ENCODE peak calls at places on chromosomes 13 and 19, in eight cellular contexts. P, D, S, L, E, B, Z and N are unnamed samples.

GRCh38 chr19:29623726-29624488 is 17.8 kb downstream of the POP4 start:
- DNase-seq in P (no peak), D (no peak), S (no peak), L (no peak), E (no peak), B (no peak), Z (peak), N (no peak)

GRCh38 chr13:86584301-86584700 is 785.1 kb upstream of the SLITRK6 start:
- DNase-seq in P (no peak), D (no peak), S (no peak), L (no peak), E (no peak), B (no peak), Z (no peak), N (no peak)

GRCh38 chr19:9362905-9363304 is at the start of gene ZNF177:
- DNase-seq in P (peak), D (no peak), S (no peak), L (no peak), E (no peak), B (no peak), Z (no peak), N (no peak)

GRCh38 chr13:107585466-107585865 is 629.9 kb downstream of the LIG4 start:
- DNase-seq in P (no peak), D (no peak), S (no peak), L (no peak), E (no peak), B (no peak), Z (no peak), N (no peak)

GRCh38 chr13:32264407-32264806 is 50.8 kb downstream of the ZAR1L start:
- DNase-seq in P (no peak), D (no peak), S (peak), L (no peak), E (no peak), B (peak), Z (no peak), N (no peak)

GRCh38 chr19:27966390-27966816 is 1246.5 kb downstream of the UQCRFS1 start:
- DNase-seq in P (no peak), D (peak), S (no peak), L (no peak), E (no peak), B (no peak), Z (no peak), N (no peak)

GRCh38 chr13:101681834-101682233 is 229.4 kb downstream of the ITGBL1 start:
- DNase-seq in P (no peak), D (no peak), S (no peak), L (no peak), E (no peak), B (no peak), Z (no peak), N (no peak)

GRCh38 chr13:36421447-36421846 is 10.8 kb upstream of the CCNA1 start:
- DNase-seq in P (no peak), D (no peak), S (no peak), L (no peak), E (no peak), B (no peak), Z (no peak), N (no peak)

GRCh38 chr13:22369840-22370239 is 699.0 kb downstream of the FGF9 start:
- DNase-seq in P (no peak), D (no peak), S (no peak), L (no peak), E (no peak), B (no peak), Z (no peak), N (no peak)

GRCh38 chr13:101003566-101003965 is 329.0 kb upstream of the TMTC4 start:
- DNase-seq in P (no peak), D (no peak), S (no peak), L (no peak), E (no peak), B (no peak), Z (no peak), N (no peak)

GRCh38 chr19:31140717-31141116 is 208.5 kb downstream of the TSHZ3 start:
- DNase-seq in P (no peak), D (no peak), S (no peak), L (no peak), E (no peak), B (no peak), Z (no peak), N (no peak)

GRCh38 chr19:32896516-32897214 is 27.1 kb upstream of the SLC7A9 start:
- DNase-seq in P (no peak), D (no peak), S (no peak), L (no peak), E (no peak), B (no peak), Z (no peak), N (no peak)

GRCh38 chr13:48976677-48977625 is 1.2 kb downstream of the FNDC3A start:
- DNase-seq in P (no peak), D (no peak), S (no peak), L (peak), E (no peak), B (no peak), Z (no peak), N (no peak)

GRCh38 chr13:84430441-84430840 is 548.2 kb upstream of the SLITRK1 start:
- DNase-seq in P (no peak), D (no peak), S (no peak), L (no peak), E (no peak), B (no peak), Z (no peak), N (no peak)

GRCh38 chr13:41652735-41653361 is 195.5 kb downstream of the RGCC start:
- DNase-seq in P (peak), D (peak), S (no peak), L (peak), E (no peak), B (no peak), Z (no peak), N (no peak)

GRCh38 chr19:50308991-50309390 is 20.2 kb downstream of the KCNC3 start:
- DNase-seq in P (no peak), D (no peak), S (no peak), L (no peak), E (no peak), B (no peak), Z (no peak), N (no peak)

GRCh38 chr13:40087021-40088002 is 431.9 kb downstream of the COG6 start:
- DNase-seq in P (no peak), D (no peak), S (no peak), L (peak), E (no peak), B (no peak), Z (no peak), N (no peak)

GRCh38 chr13:112657850-112658445 is 31.9 kb upstream of the ATP11A start:
- DNase-seq in P (no peak), D (no peak), S (no peak), L (no peak), E (no peak), B (no peak), Z (peak), N (no peak)

GRCh38 chr19:7730286-7731217 is 1.4 kb downstream of the CLEC4G start:
- DNase-seq in P (no peak), D (no peak), S (no peak), L (no peak), E (no peak), B (peak), Z (no peak), N (no peak)

GRCh38 chr13:113744197-113745000 is 14.6 kb upstream of the TMEM255B start:
- DNase-seq in P (no peak), D (no peak), S (no peak), L (peak), E (no peak), B (peak), Z (peak), N (no peak)

GRCh38 chr19:4350726-4351125 is 7.4 kb downstream of the MPND start:
- DNase-seq in P (no peak), D (no peak), S (no peak), L (no peak), E (no peak), B (no peak), Z (no peak), N (no peak)

GRCh38 chr13:40101708-40102359 is 446.4 kb downstream of the COG6 start:
- DNase-seq in P (peak), D (no peak), S (no peak), L (no peak), E (no peak), B (no peak), Z (no peak), N (no peak)

GRCh38 chr13:65965496-65965895 is 1264.6 kb downstream of the PCDH9 start:
- DNase-seq in P (no peak), D (no peak), S (no peak), L (no peak), E (no peak), B (no peak), Z (no peak), N (no peak)

GRCh38 chr13:44989941-44990340 is 603 bp downstream of the GPALPP1 start:
- DNase-seq in P (peak), D (no peak), S (no peak), L (no peak), E (no peak), B (no peak), Z (no peak), N (no peak)

GRCh38 chr13:90709329-90709728 is 638.2 kb upstream of the MIR17HG start:
- DNase-seq in P (no peak), D (no peak), S (no peak), L (no peak), E (no peak), B (no peak), Z (no peak), N (no peak)

GRCh38 chr13:37149380-37149779 is 43.9 kb upstream of the CSNK1A1L start:
- DNase-seq in P (no peak), D (no peak), S (no peak), L (no peak), E (no peak), B (no peak), Z (no peak), N (no peak)

GRCh38 chr13:112879283-112879833 is 89.7 kb upstream of the MCF2L start:
- DNase-seq in P (no peak), D (no peak), S (no peak), L (no peak), E (no peak), B (no peak), Z (peak), N (no peak)

GRCh38 chr19:30130356-30131122 is 188.5 kb downstream of the URI1 start:
- DNase-seq in P (no peak), D (no peak), S (no peak), L (no peak), E (no peak), B (no peak), Z (no peak), N (no peak)

GRCh38 chr13:112759053-112759452 is 69.2 kb downstream of the ATP11A start:
- DNase-seq in P (no peak), D (no peak), S (no peak), L (no peak), E (no peak), B (no peak), Z (no peak), N (no peak)

GRCh38 chr19:3404324-3405260 is 38.2 kb downstream of the NFIC start:
- DNase-seq in P (no peak), D (no peak), S (peak), L (no peak), E (no peak), B (peak), Z (peak), N (peak)

GRCh38 chr13:36038785-36039415 is 92.3 kb downstream of the DCLK1 start:
- DNase-seq in P (no peak), D (no peak), S (no peak), L (no peak), E (no peak), B (no peak), Z (no peak), N (no peak)

GRCh38 chr19:6678690-6679109 is 8.7 kb upstream of the TNFSF14 start:
- DNase-seq in P (no peak), D (no peak), S (no peak), L (no peak), E (no peak), B (no peak), Z (no peak), N (no peak)

GRCh38 chr13:42925626-42926025 is 66.4 kb downstream of the EPSTI1 start:
- DNase-seq in P (no peak), D (no peak), S (no peak), L (no peak), E (no peak), B (no peak), Z (no peak), N (no peak)

GRCh38 chr19:14428882-14429416 is 4.2 kb upstream of the PKN1 start:
- DNase-seq in P (no peak), D (no peak), S (no peak), L (no peak), E (no peak), B (no peak), Z (no peak), N (no peak)

GRCh38 chr13:114116734-114117133 is 15.7 kb downstream of the RASA3 start:
- DNase-seq in P (no peak), D (no peak), S (no peak), L (no peak), E (no peak), B (peak), Z (no peak), N (no peak)